ENCODE peak calls at places on chromosome 12, in nine cellular contexts. One of them, this sample, is unnamed.

GRCh38 chr12:109797905-109798669 is 35.1 kb downstream of the TRPV4 start:
- DNase-seq in MCF 10A: no peak
- DNase-seq in heart left ventricle: no peak
- DNase-seq in thoracic aorta: no peak
- DNase-seq in left colon: no peak
- DNase-seq in HT1080: peak
- DNase-seq in type B pancreatic cell: no peak
- DNase-seq in NCI-H345: no peak
- DNase-seq in WTC11: peak
- DNase-seq in this sample: no peak

GRCh38 chr12:13195848-13196301 is 651 bp upstream of the EMP1 start:
- DNase-seq in thoracic aorta: no peak
- DNase-seq in heart left ventricle: no peak
- DNase-seq in WTC11: no peak
- DNase-seq in NCI-H345: no peak
- DNase-seq in MCF 10A: no peak
- DNase-seq in left colon: peak
- DNase-seq in HT1080: peak
- DNase-seq in type B pancreatic cell: no peak
- DNase-seq in this sample: no peak

GRCh38 chr12:92629349-92630065 is 73.3 kb upstream of the PLEKHG7 start:
- DNase-seq in HT1080: no peak
- DNase-seq in NCI-H345: no peak
- DNase-seq in thoracic aorta: no peak
- DNase-seq in heart left ventricle: no peak
- DNase-seq in type B pancreatic cell: no peak
- DNase-seq in MCF 10A: no peak
- DNase-seq in WTC11: no peak
- DNase-seq in left colon: no peak
- DNase-seq in this sample: no peak

GRCh38 chr12:27342551-27342950 is 9.9 kb downstream of the BMAL2 start:
- DNase-seq in HT1080: peak
- DNase-seq in heart left ventricle: no peak
- DNase-seq in MCF 10A: no peak
- DNase-seq in thoracic aorta: no peak
- DNase-seq in WTC11: no peak
- DNase-seq in type B pancreatic cell: no peak
- DNase-seq in NCI-H345: no peak
- DNase-seq in left colon: no peak
- DNase-seq in this sample: no peak

GRCh38 chr12:41334390-41334789 is 146.3 kb downstream of the PDZRN4 start:
- DNase-seq in type B pancreatic cell: no peak
- DNase-seq in NCI-H345: no peak
- DNase-seq in HT1080: no peak
- DNase-seq in left colon: no peak
- DNase-seq in heart left ventricle: no peak
- DNase-seq in MCF 10A: no peak
- DNase-seq in thoracic aorta: no peak
- DNase-seq in WTC11: no peak
- DNase-seq in this sample: no peak

GRCh38 chr12:25713264-25713663 is 160.2 kb upstream of the LMNTD1 start:
- DNase-seq in heart left ventricle: no peak
- DNase-seq in WTC11: no peak
- DNase-seq in thoracic aorta: no peak
- DNase-seq in HT1080: no peak
- DNase-seq in type B pancreatic cell: no peak
- DNase-seq in left colon: no peak
- DNase-seq in MCF 10A: no peak
- DNase-seq in NCI-H345: no peak
- DNase-seq in this sample: no peak

GRCh38 chr12:129152291-129153075 is 299.2 kb downstream of the GLT1D1 start:
- DNase-seq in WTC11: no peak
- DNase-seq in HT1080: peak
- DNase-seq in MCF 10A: no peak
- DNase-seq in thoracic aorta: no peak
- DNase-seq in type B pancreatic cell: no peak
- DNase-seq in heart left ventricle: no peak
- DNase-seq in NCI-H345: no peak
- DNase-seq in left colon: no peak
- DNase-seq in this sample: no peak

GRCh38 chr12:76863005-76863670 is 15.7 kb downstream of the CSRP2 start:
- DNase-seq in NCI-H345: no peak
- DNase-seq in left colon: no peak
- DNase-seq in thoracic aorta: no peak
- DNase-seq in type B pancreatic cell: no peak
- DNase-seq in MCF 10A: no peak
- DNase-seq in HT1080: no peak
- DNase-seq in WTC11: no peak
- DNase-seq in heart left ventricle: no peak
- DNase-seq in this sample: no peak

GRCh38 chr12:122399254-122399591 is 23.2 kb downstream of the CLIP1 start:
- DNase-seq in MCF 10A: no peak
- DNase-seq in left colon: no peak
- DNase-seq in heart left ventricle: no peak
- DNase-seq in type B pancreatic cell: no peak
- DNase-seq in WTC11: no peak
- DNase-seq in NCI-H345: no peak
- DNase-seq in thoracic aorta: no peak
- DNase-seq in HT1080: no peak
- DNase-seq in this sample: no peak

GRCh38 chr12:120690083-120690450 is 3.1 kb downstream of the MLEC start:
- DNase-seq in left colon: no peak
- DNase-seq in HT1080: no peak
- DNase-seq in heart left ventricle: no peak
- DNase-seq in MCF 10A: no peak
- DNase-seq in type B pancreatic cell: no peak
- DNase-seq in thoracic aorta: no peak
- DNase-seq in NCI-H345: no peak
- DNase-seq in WTC11: no peak
- DNase-seq in this sample: no peak

GRCh38 chr12:29350080-29350479 is 30.9 kb downstream of the ERGIC2 start:
- DNase-seq in NCI-H345: peak
- DNase-seq in left colon: no peak
- DNase-seq in heart left ventricle: no peak
- DNase-seq in MCF 10A: peak
- DNase-seq in type B pancreatic cell: no peak
- DNase-seq in thoracic aorta: no peak
- DNase-seq in WTC11: no peak
- DNase-seq in HT1080: no peak
- DNase-seq in this sample: no peak

GRCh38 chr12:1670815-1671268 is 20.0 kb upstream of the ADIPOR2 start:
- DNase-seq in NCI-H345: no peak
- DNase-seq in HT1080: no peak
- DNase-seq in left colon: peak
- DNase-seq in MCF 10A: no peak
- DNase-seq in type B pancreatic cell: no peak
- DNase-seq in thoracic aorta: no peak
- DNase-seq in WTC11: no peak
- DNase-seq in heart left ventricle: no peak
- DNase-seq in this sample: no peak

GRCh38 chr12:122726056-122726558 is 4.5 kb downstream of the HCAR1 start:
- DNase-seq in type B pancreatic cell: no peak
- DNase-seq in NCI-H345: no peak
- DNase-seq in heart left ventricle: no peak
- DNase-seq in WTC11: no peak
- DNase-seq in left colon: no peak
- DNase-seq in HT1080: peak
- DNase-seq in MCF 10A: peak
- DNase-seq in thoracic aorta: no peak
- DNase-seq in this sample: no peak

GRCh38 chr12:96226801-96227348 is 32.7 kb downstream of the ELK3 start:
- DNase-seq in thoracic aorta: no peak
- DNase-seq in NCI-H345: no peak
- DNase-seq in type B pancreatic cell: no peak
- DNase-seq in WTC11: no peak
- DNase-seq in HT1080: no peak
- DNase-seq in left colon: no peak
- DNase-seq in MCF 10A: no peak
- DNase-seq in heart left ventricle: no peak
- DNase-seq in this sample: no peak